ENCODE peak calls at places on chromosomes 7 and 10, in ten cellular contexts. One of them, this sample, is unnamed.
A peak's percentile ranks its signal among the peaks of the same experiment; 100 is the strongest.

GRCh38 chr10:24247841-24248240 is 38.9 kb downstream of the KIAA1217 start:
- DNase-seq in PC-3: no peak
- DNase-seq in natural killer cell: no peak
- DNase-seq in IMR-90: no peak
- DNase-seq in A673: no peak
- DNase-seq in astrocyte of the spinal cord: no peak
- DNase-seq in brain microvascular endothelial cell: no peak
- DNase-seq in stomach: no peak
- DNase-seq in hepatocyte: no peak
- DNase-seq in fibroblast of mammary gland: no peak
- DNase-seq in this sample: no peak

GRCh38 chr10:65571011-65571570 is 1354.7 kb upstream of the LRRTM3 start:
- DNase-seq in PC-3: peak; percentile 76
- DNase-seq in natural killer cell: no peak
- DNase-seq in IMR-90: no peak
- DNase-seq in A673: peak; percentile 9
- DNase-seq in astrocyte of the spinal cord: peak; percentile 22
- DNase-seq in brain microvascular endothelial cell: no peak
- DNase-seq in stomach: no peak
- DNase-seq in hepatocyte: peak; percentile 15
- DNase-seq in fibroblast of mammary gland: no peak
- DNase-seq in this sample: no peak

GRCh38 chr10:22317771-22318565 is 1.8 kb downstream of the COMMD3 start:
- DNase-seq in PC-3: peak; percentile 41
- DNase-seq in natural killer cell: no peak
- DNase-seq in IMR-90: no peak
- DNase-seq in A673: no peak
- DNase-seq in astrocyte of the spinal cord: no peak
- DNase-seq in brain microvascular endothelial cell: no peak
- DNase-seq in stomach: no peak
- DNase-seq in hepatocyte: no peak
- DNase-seq in fibroblast of mammary gland: no peak
- DNase-seq in this sample: no peak

GRCh38 chr10:100045592-100045991 is 35.8 kb upstream of the DNMBP start:
- DNase-seq in PC-3: no peak
- DNase-seq in natural killer cell: no peak
- DNase-seq in IMR-90: no peak
- DNase-seq in A673: no peak
- DNase-seq in astrocyte of the spinal cord: no peak
- DNase-seq in brain microvascular endothelial cell: no peak
- DNase-seq in stomach: no peak
- DNase-seq in hepatocyte: no peak
- DNase-seq in fibroblast of mammary gland: no peak
- DNase-seq in this sample: no peak

GRCh38 chr10:80168679-80169380 is 36.3 kb downstream of the PLAC9 start:
- DNase-seq in PC-3: peak; percentile 58
- DNase-seq in natural killer cell: no peak
- DNase-seq in IMR-90: peak; percentile 47
- DNase-seq in A673: no peak
- DNase-seq in astrocyte of the spinal cord: no peak
- DNase-seq in brain microvascular endothelial cell: no peak
- DNase-seq in stomach: no peak
- DNase-seq in hepatocyte: no peak
- DNase-seq in fibroblast of mammary gland: no peak
- DNase-seq in this sample: no peak

GRCh38 chr10:14200645-14201534 is 129.8 kb downstream of the FRMD4A start:
- DNase-seq in PC-3: no peak
- DNase-seq in natural killer cell: no peak
- DNase-seq in IMR-90: peak; percentile 9
- DNase-seq in A673: peak; percentile 27
- DNase-seq in astrocyte of the spinal cord: no peak
- DNase-seq in brain microvascular endothelial cell: no peak
- DNase-seq in stomach: no peak
- DNase-seq in hepatocyte: no peak
- DNase-seq in fibroblast of mammary gland: no peak
- DNase-seq in this sample: no peak

GRCh38 chr7:125061776-125062397 is 132.3 kb upstream of the POT1 start:
- DNase-seq in PC-3: peak; percentile 78
- DNase-seq in natural killer cell: no peak
- DNase-seq in IMR-90: peak; percentile 41
- DNase-seq in A673: peak; percentile 58
- DNase-seq in astrocyte of the spinal cord: peak; percentile 54
- DNase-seq in brain microvascular endothelial cell: peak; percentile 79
- DNase-seq in stomach: no peak
- DNase-seq in hepatocyte: peak; percentile 14
- DNase-seq in fibroblast of mammary gland: peak; percentile 59
- DNase-seq in this sample: no peak

GRCh38 chr10:79105164-79105739 is 36.5 kb downstream of the ZMIZ1 start:
- DNase-seq in PC-3: peak; percentile 51
- DNase-seq in natural killer cell: no peak
- DNase-seq in IMR-90: no peak
- DNase-seq in A673: no peak
- DNase-seq in astrocyte of the spinal cord: no peak
- DNase-seq in brain microvascular endothelial cell: no peak
- DNase-seq in stomach: no peak
- DNase-seq in hepatocyte: no peak
- DNase-seq in fibroblast of mammary gland: no peak
- DNase-seq in this sample: no peak

GRCh38 chr10:88974012-88974411 is 16.6 kb upstream of the FAS start:
- DNase-seq in PC-3: no peak
- DNase-seq in natural killer cell: no peak
- DNase-seq in IMR-90: peak; percentile 47
- DNase-seq in A673: no peak
- DNase-seq in astrocyte of the spinal cord: peak; percentile 34
- DNase-seq in brain microvascular endothelial cell: no peak
- DNase-seq in stomach: no peak
- DNase-seq in hepatocyte: no peak
- DNase-seq in fibroblast of mammary gland: peak; percentile 48
- DNase-seq in this sample: no peak

GRCh38 chr10:68172324-68172723 is 59.6 kb downstream of the ATOH7 start:
- DNase-seq in PC-3: no peak
- DNase-seq in natural killer cell: no peak
- DNase-seq in IMR-90: no peak
- DNase-seq in A673: no peak
- DNase-seq in astrocyte of the spinal cord: no peak
- DNase-seq in brain microvascular endothelial cell: no peak
- DNase-seq in stomach: no peak
- DNase-seq in hepatocyte: no peak
- DNase-seq in fibroblast of mammary gland: no peak
- DNase-seq in this sample: no peak

GRCh38 chr7:151113344-151114150 is 27.3 kb downstream of the AGAP3 start:
- DNase-seq in PC-3: peak; percentile 88
- DNase-seq in natural killer cell: no peak
- DNase-seq in IMR-90: peak; percentile 93
- DNase-seq in A673: peak; percentile 47
- DNase-seq in astrocyte of the spinal cord: peak; percentile 78
- DNase-seq in brain microvascular endothelial cell: peak; percentile 66
- DNase-seq in stomach: no peak
- DNase-seq in hepatocyte: peak; percentile 69
- DNase-seq in fibroblast of mammary gland: peak; percentile 57
- DNase-seq in this sample: no peak

GRCh38 chr7:24825931-24826661 is 68.8 kb upstream of the GSDME start:
- DNase-seq in PC-3: peak; percentile 94
- DNase-seq in natural killer cell: no peak
- DNase-seq in IMR-90: peak; percentile 63
- DNase-seq in A673: no peak
- DNase-seq in astrocyte of the spinal cord: peak; percentile 84
- DNase-seq in brain microvascular endothelial cell: peak; percentile 50
- DNase-seq in stomach: peak; percentile 47
- DNase-seq in hepatocyte: peak; percentile 84
- DNase-seq in fibroblast of mammary gland: peak; percentile 75
- DNase-seq in this sample: no peak

GRCh38 chr7:24881622-24882021 is 98.4 kb downstream of the OSBPL3 start:
- DNase-seq in PC-3: peak; percentile 31
- DNase-seq in natural killer cell: no peak
- DNase-seq in IMR-90: no peak
- DNase-seq in A673: peak; percentile 13
- DNase-seq in astrocyte of the spinal cord: no peak
- DNase-seq in brain microvascular endothelial cell: no peak
- DNase-seq in stomach: no peak
- DNase-seq in hepatocyte: no peak
- DNase-seq in fibroblast of mammary gland: no peak
- DNase-seq in this sample: no peak

GRCh38 chr7:100591596-100591995 is 5.5 kb downstream of the FBXO24 start:
- DNase-seq in PC-3: no peak
- DNase-seq in natural killer cell: no peak
- DNase-seq in IMR-90: no peak
- DNase-seq in A673: no peak
- DNase-seq in astrocyte of the spinal cord: no peak
- DNase-seq in brain microvascular endothelial cell: no peak
- DNase-seq in stomach: no peak
- DNase-seq in hepatocyte: no peak
- DNase-seq in fibroblast of mammary gland: no peak
- DNase-seq in this sample: no peak

GRCh38 chr7:72163266-72163665 is 248.9 kb downstream of the CALN1 start:
- DNase-seq in PC-3: no peak
- DNase-seq in natural killer cell: no peak
- DNase-seq in IMR-90: no peak
- DNase-seq in A673: no peak
- DNase-seq in astrocyte of the spinal cord: no peak
- DNase-seq in brain microvascular endothelial cell: no peak
- DNase-seq in stomach: no peak
- DNase-seq in hepatocyte: no peak
- DNase-seq in fibroblast of mammary gland: no peak
- DNase-seq in this sample: no peak

DNA sequence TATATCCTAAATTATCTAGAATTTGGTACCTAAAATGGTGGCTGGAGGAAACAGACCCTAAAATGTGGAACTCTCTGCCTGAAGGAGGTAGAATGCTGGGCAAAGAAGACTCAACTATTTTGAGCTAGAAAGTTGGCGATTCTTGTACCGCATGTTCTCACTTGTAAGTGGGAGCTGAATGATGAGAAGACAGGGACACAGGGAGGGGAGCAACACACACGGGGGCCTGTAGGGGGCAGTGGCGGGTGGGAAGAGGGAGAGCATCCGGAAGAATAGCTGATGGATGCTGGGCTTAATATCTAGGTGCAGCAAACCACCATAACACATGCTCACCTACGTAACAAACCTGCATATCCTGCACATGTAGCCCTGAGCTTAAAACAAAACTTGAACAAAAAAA is 250.6 kb downstream of the CALN1 start:
- DNase-seq in PC-3: no peak
- DNase-seq in natural killer cell: no peak
- DNase-seq in IMR-90: no peak
- DNase-seq in A673: no peak
- DNase-seq in astrocyte of the spinal cord: no peak
- DNase-seq in brain microvascular endothelial cell: no peak
- DNase-seq in stomach: no peak
- DNase-seq in hepatocyte: no peak
- DNase-seq in fibroblast of mammary gland: no peak
- DNase-seq in this sample: no peak
- TF ChIP-seq CTCF in PC-3: no peak
- TF ChIP-seq CTCF in natural killer cell: no peak
- TF ChIP-seq CTCF in IMR-90: no peak
- TF ChIP-seq CTCF in A673: no peak
- TF ChIP-seq CTCF in astrocyte of the spinal cord: no peak
- TF ChIP-seq CTCF in brain microvascular endothelial cell: no peak
- TF ChIP-seq CTCF in stomach: no peak
- TF ChIP-seq CTCF in hepatocyte: no peak
- TF ChIP-seq CTCF in fibroblast of mammary gland: peak; percentile 4
- TF ChIP-seq CTCF in this sample: no peak

DNA sequence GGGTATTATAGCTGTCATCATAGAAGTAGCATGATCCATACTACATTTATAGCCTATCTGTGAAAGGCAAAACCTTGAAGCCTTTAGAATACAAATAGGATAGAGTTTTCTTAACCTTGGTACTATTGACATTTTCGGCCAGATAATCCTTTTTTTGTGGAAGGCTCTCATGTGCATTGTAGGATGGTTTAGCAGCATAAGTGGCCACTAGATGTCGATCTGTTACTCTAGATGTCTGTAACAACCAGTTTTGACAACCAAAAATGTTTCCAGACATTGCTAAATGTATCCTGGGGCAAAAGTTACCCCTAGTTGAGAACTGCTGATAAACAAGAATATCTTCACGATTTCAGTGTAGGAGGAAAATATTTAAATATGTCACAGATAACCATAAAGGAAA is 319.4 kb upstream of the GALNT17 start:
- DNase-seq in PC-3: no peak
- DNase-seq in natural killer cell: no peak
- DNase-seq in IMR-90: no peak
- DNase-seq in A673: peak; percentile 7
- DNase-seq in astrocyte of the spinal cord: no peak
- DNase-seq in brain microvascular endothelial cell: no peak
- DNase-seq in stomach: no peak
- DNase-seq in hepatocyte: no peak
- DNase-seq in fibroblast of mammary gland: no peak
- DNase-seq in this sample: no peak
- TF ChIP-seq CTCF in PC-3: no peak
- TF ChIP-seq CTCF in natural killer cell: no peak
- TF ChIP-seq CTCF in IMR-90: peak; percentile 13
- TF ChIP-seq CTCF in A673: peak; percentile 40
- TF ChIP-seq CTCF in astrocyte of the spinal cord: peak; percentile 47
- TF ChIP-seq CTCF in brain microvascular endothelial cell: peak; percentile 41
- TF ChIP-seq CTCF in stomach: no peak
- TF ChIP-seq CTCF in hepatocyte: peak; percentile 34
- TF ChIP-seq CTCF in fibroblast of mammary gland: peak; percentile 19
- TF ChIP-seq CTCF in this sample: peak; percentile 30

GRCh38 chr10:85433248-85433647 is 933.3 kb downstream of the GRID1 start:
- DNase-seq in PC-3: no peak
- DNase-seq in natural killer cell: no peak
- DNase-seq in IMR-90: no peak
- DNase-seq in A673: no peak
- DNase-seq in astrocyte of the spinal cord: no peak
- DNase-seq in brain microvascular endothelial cell: no peak
- DNase-seq in stomach: no peak
- DNase-seq in hepatocyte: no peak
- DNase-seq in fibroblast of mammary gland: no peak
- DNase-seq in this sample: no peak
- TF ChIP-seq CTCF in PC-3: no peak
- TF ChIP-seq CTCF in natural killer cell: no peak
- TF ChIP-seq CTCF in IMR-90: no peak
- TF ChIP-seq CTCF in A673: no peak
- TF ChIP-seq CTCF in astrocyte of the spinal cord: no peak
- TF ChIP-seq CTCF in brain microvascular endothelial cell: no peak
- TF ChIP-seq CTCF in stomach: no peak
- TF ChIP-seq CTCF in hepatocyte: no peak
- TF ChIP-seq CTCF in fibroblast of mammary gland: no peak
- TF ChIP-seq CTCF in this sample: no peak

GRCh38 chr10:108254089-108254488 is 1089.6 kb upstream of the SORCS1 start:
- DNase-seq in PC-3: no peak
- DNase-seq in natural killer cell: no peak
- DNase-seq in IMR-90: no peak
- DNase-seq in A673: no peak
- DNase-seq in astrocyte of the spinal cord: no peak
- DNase-seq in brain microvascular endothelial cell: no peak
- DNase-seq in stomach: no peak
- DNase-seq in hepatocyte: no peak
- DNase-seq in fibroblast of mammary gland: no peak
- DNase-seq in this sample: no peak

GRCh38 chr10:108244443-108245228 is 1080.1 kb upstream of the SORCS1 start:
- DNase-seq in PC-3: no peak
- DNase-seq in natural killer cell: no peak
- DNase-seq in IMR-90: no peak
- DNase-seq in A673: no peak
- DNase-seq in astrocyte of the spinal cord: no peak
- DNase-seq in brain microvascular endothelial cell: no peak
- DNase-seq in stomach: no peak
- DNase-seq in hepatocyte: no peak
- DNase-seq in fibroblast of mammary gland: no peak
- DNase-seq in this sample: no peak

GRCh38 chr10:108250954-108251620 is 1086.6 kb upstream of the SORCS1 start:
- DNase-seq in PC-3: peak; percentile 74
- DNase-seq in natural killer cell: no peak
- DNase-seq in IMR-90: no peak
- DNase-seq in A673: no peak
- DNase-seq in astrocyte of the spinal cord: peak; percentile 28
- DNase-seq in brain microvascular endothelial cell: no peak
- DNase-seq in stomach: no peak
- DNase-seq in hepatocyte: no peak
- DNase-seq in fibroblast of mammary gland: peak; percentile 10
- DNase-seq in this sample: no peak

GRCh38 chr10:108249940-108250339 is 1085.4 kb upstream of the SORCS1 start:
- DNase-seq in PC-3: no peak
- DNase-seq in natural killer cell: no peak
- DNase-seq in IMR-90: no peak
- DNase-seq in A673: peak; percentile 2
- DNase-seq in astrocyte of the spinal cord: no peak
- DNase-seq in brain microvascular endothelial cell: no peak
- DNase-seq in stomach: no peak
- DNase-seq in hepatocyte: no peak
- DNase-seq in fibroblast of mammary gland: no peak
- DNase-seq in this sample: no peak
- TF ChIP-seq CTCF in PC-3: peak; percentile 30
- TF ChIP-seq CTCF in natural killer cell: no peak
- TF ChIP-seq CTCF in IMR-90: no peak
- TF ChIP-seq CTCF in A673: peak; percentile 30
- TF ChIP-seq CTCF in astrocyte of the spinal cord: peak; percentile 9
- TF ChIP-seq CTCF in brain microvascular endothelial cell: peak; percentile 11
- TF ChIP-seq CTCF in stomach: no peak
- TF ChIP-seq CTCF in hepatocyte: no peak
- TF ChIP-seq CTCF in fibroblast of mammary gland: no peak
- TF ChIP-seq CTCF in this sample: no peak

This sample was measured in osteocyte.